ENCODE peak calls at places on chromosome 2, in four cellular contexts. K is H1, Z is IMR-90, H is mesendoderm. G is an unnamed sample.

GRCh38 chr2:224688996-224689395 is 27.2 kb downstream of the CCDC195 start:
- DNase-seq in K (no peak), Z (no peak), H (no peak), G (no peak)

GRCh38 chr2:238910751-238911351 is 63.0 kb downstream of the TWIST2 start:
- DNase-seq in K (no peak), Z (no peak), H (no peak), G (no peak)

GRCh38 chr2:119011162-119011909 is 69.3 kb downstream of the MARCO start:
- DNase-seq in K (peak; percentile 21), Z (peak; percentile 5), H (peak; percentile 63), G (peak; percentile 75)

GRCh38 chr2:2733818-2734217 is 402.7 kb upstream of the MYT1L start:
- DNase-seq in K (no peak), Z (no peak), H (no peak), G (no peak)

GRCh38 chr2:28649481-28650260 is 102.0 kb upstream of the PPP1CB start:
- DNase-seq in K (no peak), Z (peak; percentile 58), H (no peak), G (no peak)

GRCh38 chr2:44170337-44170736 is 1.7 kb downstream of the PPM1B start:
- DNase-seq in K (no peak), Z (peak; percentile 26), H (no peak), G (no peak)

GRCh38 chr2:18647731-18648130 is 58.4 kb upstream of the NT5C1B start:
- DNase-seq in K (no peak), Z (no peak), H (no peak), G (no peak)

GRCh38 chr2:1494906-1495305 is 81.6 kb downstream of the TPO start:
- DNase-seq in K (no peak), Z (no peak), H (no peak), G (no peak)

GRCh38 chr2:138632066-138632465 is 130.5 kb downstream of the SPOPL start:
- DNase-seq in K (no peak), Z (peak; percentile 16), H (no peak), G (no peak)

GRCh38 chr2:73297151-73297559 is 3.8 kb upstream of the EGR4 start:
- DNase-seq in K (no peak), Z (no peak), H (no peak), G (no peak)

GRCh38 chr2:48715956-48716355 is 39.6 kb downstream of the LHCGR start:
- DNase-seq in K (no peak), Z (peak; percentile 64), H (no peak), G (no peak)

GRCh38 chr2:155633887-155634570 is 698.5 kb downstream of the NR4A2 start:
- DNase-seq in K (no peak), Z (no peak), H (no peak), G (no peak)

GRCh38 chr2:40300391-40300790 is 151.5 kb downstream of the SLC8A1 start:
- DNase-seq in K (no peak), Z (no peak), H (peak; percentile 30), G (no peak)

GRCh38 chr2:121596221-121597080 is 52.8 kb downstream of the CLASP1 start:
- DNase-seq in K (no peak), Z (peak; percentile 57), H (peak; percentile 75), G (no peak)

GRCh38 chr2:101150306-101151140 is 659 bp downstream of the TBC1D8 start:
- DNase-seq in K (no peak), Z (no peak), H (peak; percentile 37), G (peak; percentile 46)

DNA sequence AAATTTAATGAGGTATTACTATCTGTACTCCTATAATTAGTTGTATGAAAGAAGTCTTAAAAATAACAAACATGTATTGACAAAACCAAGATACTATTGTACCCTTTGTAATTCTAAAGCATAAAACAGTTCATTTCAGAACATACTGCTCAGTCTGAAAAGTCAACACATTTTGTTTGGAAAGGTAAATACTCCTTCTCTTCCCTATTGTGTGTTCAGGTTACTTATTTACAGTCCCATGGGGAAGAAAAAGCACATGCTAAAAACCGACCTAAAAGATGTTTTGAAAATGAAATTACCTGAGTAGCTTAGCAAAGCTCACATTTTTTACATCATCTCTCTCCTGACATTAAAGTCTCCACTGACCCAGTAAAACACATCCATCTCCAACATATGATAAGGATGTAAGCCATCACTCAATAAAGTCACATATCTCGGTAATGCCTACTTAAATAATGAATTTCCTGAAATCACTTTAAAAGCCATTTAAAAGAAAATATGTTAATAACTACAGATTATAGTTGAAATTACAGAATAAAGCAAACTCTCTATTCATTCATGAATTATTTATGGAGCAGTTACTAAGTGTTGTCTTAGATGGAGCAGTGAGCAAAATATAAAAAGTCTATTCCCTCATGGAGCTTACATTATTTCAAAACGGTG is 75.6 kb upstream of the FZD5 start:
- DNase-seq in K (no peak), Z (no peak), H (no peak), G (no peak)
- H3K4me2 ChIP-seq in K (no peak overlapping the region), Z (no peak overlapping the region), H (no peak overlapping the region), G (no peak overlapping the region)

GRCh38 chr2:8566788-8567468 is 114.9 kb upstream of the ID2 start:
- DNase-seq in K (no peak), Z (no peak), H (no peak), G (peak; percentile 12)
- H3K56ac ChIP-seq in K (no peak overlapping the region), Z (no peak overlapping the region), H (no peak overlapping the region), G (no peak overlapping the region)

GRCh38 chr2:169480079-169480465 is 778 bp downstream of the BBS5 start:
- DNase-seq in K (no peak), Z (peak; percentile 10), H (peak; percentile 11), G (no peak)
- H4K8ac ChIP-seq in K (no peak overlapping the region), Z (peak overlapping the region; percentile 91), H (no peak overlapping the region), G (no peak overlapping the region)

GRCh38 chr2:207015901-207016300 is 76.6 kb downstream of the CPO start:
- DNase-seq in K (no peak), Z (no peak), H (peak; percentile 26), G (no peak)
- H3K4me2 ChIP-seq in K (no peak overlapping the region), Z (no peak overlapping the region), H (no peak overlapping the region), G (no peak overlapping the region)

DNA sequence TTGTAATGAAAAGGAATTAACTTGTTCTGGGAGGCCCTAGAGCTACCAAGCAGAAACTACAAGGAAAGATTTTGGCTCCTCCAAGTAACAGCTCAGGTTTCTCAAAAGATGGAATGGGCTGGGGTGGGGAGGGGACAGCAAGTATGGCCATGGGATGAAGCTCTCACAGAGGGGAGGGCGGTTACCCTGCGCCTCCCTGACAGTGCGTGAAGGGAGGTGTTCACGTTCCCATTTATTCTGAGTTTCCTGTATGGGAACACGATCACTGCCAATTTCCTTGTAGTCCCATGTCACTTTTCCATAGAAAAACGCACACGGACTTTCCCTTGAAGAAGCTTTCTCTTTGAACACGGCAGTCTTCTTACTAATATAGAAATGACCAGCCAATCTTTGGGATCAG is 17.0 kb downstream of the CDC42EP3 start:
- DNase-seq in K (no peak), Z (no peak), H (peak; percentile 26), G (no peak)
- H3K56ac ChIP-seq in K (no peak overlapping the region), Z (peak overlapping the region; percentile 26), H (peak overlapping the region; percentile 70), G (no peak overlapping the region)

DNA sequence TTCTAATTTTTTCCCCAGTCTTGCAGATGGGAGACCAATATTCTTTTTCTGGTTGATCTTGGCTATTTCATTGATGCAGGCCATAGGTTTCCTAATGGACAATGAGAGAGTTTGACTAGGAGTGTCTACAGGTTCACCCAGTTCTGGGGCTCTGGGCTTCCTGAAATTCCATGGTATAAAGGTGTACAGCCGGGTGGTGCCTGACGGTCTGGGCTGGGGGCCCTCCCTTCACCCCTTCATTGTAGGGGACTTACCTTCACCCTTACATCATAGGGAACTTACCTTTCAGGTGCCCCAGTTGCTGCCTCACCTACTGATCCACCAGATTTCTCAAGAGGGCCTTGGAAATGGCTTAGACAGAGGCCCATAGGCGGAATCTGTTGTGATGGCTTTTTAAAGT is 13.0 kb upstream of the LAPTM4A start:
- DNase-seq in K (no peak), Z (no peak), H (no peak), G (no peak)
- H4K8ac ChIP-seq in K (no peak overlapping the region), Z (no peak overlapping the region), H (no peak overlapping the region), G (no peak overlapping the region)

GRCh38 chr2:26901326-26902183 is 53.6 kb downstream of the DPYSL5 start:
- DNase-seq in K (no peak), Z (no peak), H (peak; percentile 45), G (peak; percentile 47)
- H3K4me2 ChIP-seq in K (peak overlapping the region; percentile 55), Z (no peak overlapping the region), H (no peak overlapping the region), G (no peak overlapping the region)

GRCh38 chr2:20205915-20206524 is 18.9 kb downstream of the SDC1 start:
- DNase-seq in K (no peak), Z (no peak), H (no peak), G (no peak)

GRCh38 chr2:20209373-20210109 is 15.4 kb downstream of the SDC1 start:
- DNase-seq in K (no peak), Z (no peak), H (no peak), G (no peak)

GRCh38 chr2:20208487-20208882 is 16.4 kb downstream of the SDC1 start:
- DNase-seq in K (no peak), Z (no peak), H (no peak), G (no peak)

GRCh38 chr2:20205069-20205468 is 19.9 kb downstream of the SDC1 start:
- DNase-seq in K (no peak), Z (no peak), H (no peak), G (no peak)

GRCh38 chr2:20207051-20207450 is 17.9 kb downstream of the SDC1 start:
- DNase-seq in K (no peak), Z (no peak), H (no peak), G (no peak)
- H3K56ac ChIP-seq in K (no peak overlapping the region), Z (no peak overlapping the region), H (no peak overlapping the region), G (no peak overlapping the region)

GRCh38 chr2:217806480-217806760 is 196.4 kb downstream of the TNS1 start:
- DNase-seq in K (no peak), Z (no peak), H (no peak), G (no peak)

GRCh38 chr2:217807025-217807424 is 195.8 kb downstream of the TNS1 start:
- DNase-seq in K (no peak), Z (no peak), H (no peak), G (no peak)

GRCh38 chr2:217804786-217805678 is 197.8 kb downstream of the TNS1 start:
- DNase-seq in K (no peak), Z (no peak), H (peak; percentile 43), G (no peak)

GRCh38 chr2:217804338-217804737 is 198.5 kb downstream of the TNS1 start:
- DNase-seq in K (no peak), Z (no peak), H (peak; percentile 43), G (peak; percentile 68)

GRCh38 chr2:217805679-217806479 is 196.9 kb downstream of the TNS1 start:
- DNase-seq in K (no peak), Z (no peak), H (no peak), G (no peak)
- H4K8ac ChIP-seq in K (no peak overlapping the region), Z (no peak overlapping the region), H (no peak overlapping the region), G (no peak overlapping the region)

DNA sequence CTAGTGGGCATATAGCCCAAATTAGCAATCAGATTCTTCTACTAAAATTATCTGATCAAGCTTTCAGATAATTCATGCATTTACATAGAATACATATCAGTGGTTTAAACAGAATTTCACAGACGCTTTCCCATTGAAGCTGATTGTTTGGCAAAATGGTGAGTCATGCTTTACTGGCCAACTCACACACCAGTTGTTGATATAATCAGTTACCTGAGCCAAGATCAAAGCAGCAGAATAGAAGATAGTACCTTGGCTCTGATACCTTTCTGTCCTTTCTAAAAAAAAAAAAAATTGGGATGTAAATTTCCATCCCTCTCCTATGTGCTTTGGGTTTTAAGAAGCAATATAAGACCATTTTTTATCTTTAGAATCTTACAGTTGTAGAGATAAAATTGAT is 178.0 kb downstream of the MCFD2 start:
- DNase-seq in K (no peak), Z (peak; percentile 80), H (peak; percentile 89), G (no peak)
- H3K4me2 ChIP-seq in K (no peak overlapping the region), Z (no peak overlapping the region), H (no peak overlapping the region), G (no peak overlapping the region)

G was measured in H9.